ENCODE peak calls at places on chromosomes 7 and 10, in eight cellular contexts. Y is heart left ventricle, B is cardiac muscle cell, I is upper lobe of left lung, S is astrocyte of the spinal cord, M is endothelial cell of umbilical vein, P is uterus, F is cardiac fibroblast. A is an unnamed sample.

GRCh38 chr7:140671966-140672365 is 779 bp upstream of the ADCK2 start:
- DNase-seq in Y (no peak), B (no peak), I (peak), S (no peak), M (no peak), P (no peak), F (no peak), A (no peak)

GRCh38 chr10:74855027-74855426 is 28.6 kb downstream of the KAT6B start:
- DNase-seq in Y (peak), B (no peak), I (no peak), S (no peak), M (no peak), P (no peak), F (no peak), A (no peak)

GRCh38 chr7:71465741-71466189 is 333.8 kb downstream of the GALNT17 start:
- DNase-seq in Y (no peak), B (no peak), I (no peak), S (no peak), M (no peak), P (no peak), F (no peak), A (no peak)

GRCh38 chr10:70991140-70992124 is 103.1 kb upstream of the PCBD1 start:
- DNase-seq in Y (no peak), B (no peak), I (no peak), S (no peak), M (no peak), P (no peak), F (no peak), A (no peak)

GRCh38 chr7:100584046-100584676 is 1.8 kb downstream of the LRCH4 start:
- DNase-seq in Y (no peak), B (peak), I (no peak), S (peak), M (no peak), P (no peak), F (peak), A (peak)

GRCh38 chr10:93383562-93383981 is 98.6 kb downstream of the MYOF start:
- DNase-seq in Y (peak), B (peak), I (no peak), S (peak), M (no peak), P (no peak), F (peak), A (peak)

GRCh38 chr7:90629306-90629918 is 33.3 kb downstream of the CDK14 start:
- DNase-seq in Y (no peak), B (peak), I (no peak), S (peak), M (peak), P (no peak), F (peak), A (peak)

GRCh38 chr10:114312585-114312984 is 73.5 kb downstream of the VWA2 start:
- DNase-seq in Y (no peak), B (peak), I (no peak), S (no peak), M (no peak), P (no peak), F (no peak), A (peak)

GRCh38 chr7:107596881-107597581 is 17.0 kb downstream of the BCAP29 start:
- DNase-seq in Y (no peak), B (peak), I (no peak), S (peak), M (peak), P (no peak), F (peak), A (peak)

GRCh38 chr7:148535227-148535626 is 55.3 kb upstream of the C7orf33 start:
- DNase-seq in Y (no peak), B (peak), I (no peak), S (no peak), M (no peak), P (peak), F (peak), A (no peak)

GRCh38 chr7:80182630-80183276 is 48.1 kb downstream of the GNAI1 start:
- DNase-seq in Y (no peak), B (no peak), I (no peak), S (no peak), M (no peak), P (no peak), F (no peak), A (peak)

GRCh38 chr7:46131916-46132795 is 211.1 kb upstream of the IGFBP3 start:
- DNase-seq in Y (no peak), B (peak), I (peak), S (peak), M (no peak), P (no peak), F (no peak), A (peak)

DNA sequence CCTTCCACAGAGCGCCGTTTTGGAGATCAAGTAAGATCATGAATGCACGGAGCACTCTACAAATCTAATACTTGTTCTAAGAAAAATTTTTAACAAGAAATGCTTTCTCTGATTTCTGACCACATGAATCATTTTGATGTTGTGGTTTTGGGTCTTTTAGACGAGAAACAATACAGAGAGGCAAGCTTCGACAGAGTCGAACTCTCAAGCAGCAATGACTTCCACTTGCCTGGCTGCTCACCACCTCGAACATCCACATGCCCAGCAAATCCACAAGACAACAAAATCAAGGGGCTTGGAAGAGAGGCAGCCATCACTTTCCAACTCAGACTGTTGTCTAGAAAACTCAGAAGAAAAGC is 69.4 kb upstream of the GSDME start:
- DNase-seq in Y (no peak), B (no peak), I (no peak), S (peak), M (no peak), P (no peak), F (no peak), A (peak)
- H3K4me3 ChIP-seq in Y (no peak), B (no peak), I (no peak), S (no peak), M (no peak), P (no peak), F (no peak), A (no peak)

DNA sequence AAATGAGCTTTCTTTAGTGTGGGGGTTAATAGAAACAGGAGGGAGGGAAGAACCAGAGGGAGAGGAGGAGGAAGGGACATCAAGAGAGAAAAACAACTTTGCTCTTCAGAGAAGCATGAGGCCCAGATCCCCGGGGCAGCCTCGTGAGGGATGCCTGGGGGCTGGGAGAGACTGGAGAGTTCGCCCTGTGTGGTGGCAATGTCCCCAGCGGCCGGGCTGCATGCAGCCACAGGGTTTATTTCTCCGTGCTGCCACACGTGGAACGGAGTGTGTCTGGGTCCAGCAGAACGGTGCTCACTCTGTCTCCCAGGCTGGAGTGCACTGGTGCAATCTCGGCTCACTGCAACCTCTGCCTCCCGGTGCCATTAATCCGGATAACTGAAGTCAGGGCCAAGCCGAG is 257.6 kb downstream of the ACTR3B start:
- DNase-seq in Y (no peak), B (no peak), I (peak), S (no peak), M (no peak), P (no peak), F (no peak), A (no peak)
- TF ChIP-seq CTCF in Y (no peak), B (no peak), I (no peak), S (no peak), M (no peak), P (no peak), F (no peak), A (no peak)

GRCh38 chr10:29370092-29370611 is 81.3 kb downstream of the LYZL1 start:
- DNase-seq in Y (no peak), B (peak), I (no peak), S (no peak), M (no peak), P (no peak), F (peak), A (no peak)
- H3K4me3 ChIP-seq in Y (no peak), B (no peak), I (no peak), S (no peak), M (no peak), P (no peak), F (no peak), A (no peak)

GRCh38 chr7:3918576-3918975 is 617.5 kb downstream of the SDK1 start:
- DNase-seq in Y (no peak), B (no peak), I (no peak), S (no peak), M (no peak), P (no peak), F (no peak), A (no peak)

GRCh38 chr7:3924277-3924676 is 623.2 kb downstream of the SDK1 start:
- DNase-seq in Y (no peak), B (no peak), I (no peak), S (no peak), M (no peak), P (no peak), F (no peak), A (no peak)

GRCh38 chr7:3917466-3917865 is 616.4 kb downstream of the SDK1 start:
- DNase-seq in Y (no peak), B (no peak), I (no peak), S (no peak), M (no peak), P (no peak), F (no peak), A (no peak)

GRCh38 chr7:3923307-3923918 is 622.4 kb downstream of the SDK1 start:
- DNase-seq in Y (no peak), B (no peak), I (no peak), S (no peak), M (no peak), P (no peak), F (no peak), A (no peak)

GRCh38 chr7:3922175-3922635 is 621.2 kb downstream of the SDK1 start:
- DNase-seq in Y (peak), B (peak), I (no peak), S (peak), M (peak), P (no peak), F (peak), A (peak)
- TF ChIP-seq CTCF in Y (no peak), B (no peak), I (no peak), S (peak), M (peak), P (no peak), F (peak), A (peak)

GRCh38 chr10:17456032-17456548 is 1.7 kb upstream of the ST8SIA6 start:
- DNase-seq in Y (no peak), B (no peak), I (no peak), S (no peak), M (no peak), P (no peak), F (no peak), A (no peak)

GRCh38 chr10:17453377-17454091 is 861 bp downstream of the ST8SIA6 start:
- DNase-seq in Y (peak), B (peak), I (peak), S (peak), M (peak), P (no peak), F (peak), A (peak)

GRCh38 chr10:17454181-17454800 is at the start of gene ST8SIA6:
- DNase-seq in Y (peak), B (peak), I (peak), S (peak), M (peak), P (no peak), F (peak), A (peak)

GRCh38 chr10:17453035-17453376 is 1.4 kb downstream of the ST8SIA6 start:
- DNase-seq in Y (no peak), B (no peak), I (no peak), S (no peak), M (no peak), P (no peak), F (no peak), A (no peak)

GRCh38 chr10:17454801-17455520 is 566 bp upstream of the ST8SIA6 start:
- DNase-seq in Y (no peak), B (no peak), I (no peak), S (no peak), M (no peak), P (no peak), F (no peak), A (no peak)
- H3K4me3 ChIP-seq in Y (peak), B (peak), I (peak), S (peak), M (peak), P (no peak), F (peak), A (peak)

GRCh38 chr10:35501923-35502322 is 103.2 kb upstream of the GJD4 start:
- DNase-seq in Y (no peak), B (no peak), I (no peak), S (no peak), M (no peak), P (no peak), F (no peak), A (no peak)
- TF ChIP-seq CTCF in Y (no peak), B (no peak), I (no peak), S (peak), M (no peak), P (no peak), F (peak), A (peak)